ENCODE peak calls at places on chromosome 16, in eight cellular contexts. One of them, this sample, is unnamed.

GRCh38 chr16:16080465-16081065 is 131.1 kb downstream of the ABCC1 start:
- DNase-seq in fibroblast of lung: no peak
- DNase-seq in A673: no peak
- DNase-seq in choroid plexus epithelial cell: no peak
- DNase-seq in Peyer's patch: no peak
- DNase-seq in PC-3: no peak
- DNase-seq in tibial artery: no peak
- DNase-seq in spleen: no peak
- DNase-seq in this sample: no peak

GRCh38 chr16:57603110-57604024 is 25.1 kb upstream of the ADGRG1 start:
- DNase-seq in spleen: no peak
- DNase-seq in Peyer's patch: no peak
- DNase-seq in fibroblast of lung: no peak
- DNase-seq in choroid plexus epithelial cell: no peak
- DNase-seq in tibial artery: peak
- DNase-seq in A673: no peak
- DNase-seq in PC-3: no peak
- DNase-seq in this sample: no peak

GRCh38 chr16:14132696-14133048 is 61.6 kb downstream of the MRTFB start:
- DNase-seq in choroid plexus epithelial cell: no peak
- DNase-seq in A673: no peak
- DNase-seq in fibroblast of lung: peak
- DNase-seq in Peyer's patch: no peak
- DNase-seq in spleen: no peak
- DNase-seq in tibial artery: no peak
- DNase-seq in PC-3: no peak
- DNase-seq in this sample: peak

GRCh38 chr16:26963109-26963508 is 103.6 kb upstream of the C16orf82 start:
- DNase-seq in tibial artery: no peak
- DNase-seq in spleen: no peak
- DNase-seq in Peyer's patch: no peak
- DNase-seq in fibroblast of lung: peak
- DNase-seq in A673: peak
- DNase-seq in choroid plexus epithelial cell: peak
- DNase-seq in PC-3: no peak
- DNase-seq in this sample: no peak

GRCh38 chr16:9058211-9058610 is 33.2 kb upstream of the HAPSTR1 start:
- DNase-seq in tibial artery: no peak
- DNase-seq in A673: no peak
- DNase-seq in spleen: no peak
- DNase-seq in choroid plexus epithelial cell: no peak
- DNase-seq in PC-3: no peak
- DNase-seq in fibroblast of lung: no peak
- DNase-seq in Peyer's patch: no peak
- DNase-seq in this sample: no peak

GRCh38 chr16:21167360-21167759 is 8.9 kb downstream of the LDAF1 start:
- DNase-seq in spleen: no peak
- DNase-seq in tibial artery: no peak
- DNase-seq in Peyer's patch: no peak
- DNase-seq in A673: no peak
- DNase-seq in PC-3: peak
- DNase-seq in fibroblast of lung: peak
- DNase-seq in choroid plexus epithelial cell: peak
- DNase-seq in this sample: peak

GRCh38 chr16:49181812-49182211 is 99.8 kb downstream of the CBLN1 start:
- DNase-seq in spleen: no peak
- DNase-seq in choroid plexus epithelial cell: no peak
- DNase-seq in Peyer's patch: no peak
- DNase-seq in fibroblast of lung: no peak
- DNase-seq in PC-3: no peak
- DNase-seq in A673: peak
- DNase-seq in tibial artery: no peak
- DNase-seq in this sample: no peak

GRCh38 chr16:79980650-79981521 is 380.3 kb upstream of the MAF start:
- DNase-seq in Peyer's patch: no peak
- DNase-seq in A673: no peak
- DNase-seq in tibial artery: no peak
- DNase-seq in spleen: no peak
- DNase-seq in PC-3: no peak
- DNase-seq in choroid plexus epithelial cell: no peak
- DNase-seq in fibroblast of lung: no peak
- DNase-seq in this sample: no peak

GRCh38 chr16:5642034-5642433 is 544.4 kb upstream of the EEF2KMT start:
- DNase-seq in Peyer's patch: no peak
- DNase-seq in tibial artery: no peak
- DNase-seq in PC-3: no peak
- DNase-seq in fibroblast of lung: no peak
- DNase-seq in A673: no peak
- DNase-seq in choroid plexus epithelial cell: no peak
- DNase-seq in spleen: no peak
- DNase-seq in this sample: no peak

GRCh38 chr16:49340466-49340865 is 33.1 kb upstream of the C16orf78 start:
- DNase-seq in spleen: no peak
- DNase-seq in Peyer's patch: no peak
- DNase-seq in choroid plexus epithelial cell: no peak
- DNase-seq in PC-3: no peak
- DNase-seq in fibroblast of lung: no peak
- DNase-seq in tibial artery: no peak
- DNase-seq in A673: no peak
- DNase-seq in this sample: no peak

GRCh38 chr16:1310832-1311200 is 1.4 kb downstream of the UBE2I start:
- DNase-seq in tibial artery: no peak
- DNase-seq in PC-3: no peak
- DNase-seq in fibroblast of lung: no peak
- DNase-seq in spleen: peak
- DNase-seq in Peyer's patch: no peak
- DNase-seq in A673: no peak
- DNase-seq in choroid plexus epithelial cell: peak
- DNase-seq in this sample: peak

GRCh38 chr16:68084504-68085258 is 489 bp upstream of the NFATC3 start:
- DNase-seq in PC-3: no peak
- DNase-seq in choroid plexus epithelial cell: peak
- DNase-seq in A673: peak
- DNase-seq in fibroblast of lung: peak
- DNase-seq in spleen: peak
- DNase-seq in tibial artery: peak
- DNase-seq in Peyer's patch: peak
- DNase-seq in this sample: peak
- TF ChIP-seq CTCF in PC-3: no peak
- TF ChIP-seq CTCF in choroid plexus epithelial cell: peak
- TF ChIP-seq CTCF in A673: no peak
- TF ChIP-seq CTCF in fibroblast of lung: peak
- TF ChIP-seq CTCF in spleen: peak
- TF ChIP-seq CTCF in tibial artery: peak
- TF ChIP-seq CTCF in Peyer's patch: no peak
- TF ChIP-seq CTCF in this sample: no peak

DNA sequence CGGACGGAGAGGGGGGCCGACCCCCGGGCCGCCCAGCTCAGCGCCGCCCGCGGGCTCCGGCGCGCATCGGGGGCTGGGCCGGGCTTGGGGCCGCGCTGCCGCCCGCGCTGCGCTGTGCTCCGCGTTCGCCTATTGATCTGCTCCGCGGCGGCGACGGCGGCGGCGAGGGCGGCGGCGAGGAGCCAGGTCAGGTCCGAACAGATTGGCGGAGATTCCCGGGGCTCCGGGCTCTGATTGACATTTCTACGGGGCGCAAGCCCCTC is 589 bp downstream of the IRX3 start:
- DNase-seq in fibroblast of lung: no peak
- DNase-seq in PC-3: no peak
- DNase-seq in tibial artery: no peak
- DNase-seq in spleen: no peak
- DNase-seq in A673: no peak
- DNase-seq in Peyer's patch: no peak
- DNase-seq in choroid plexus epithelial cell: no peak
- DNase-seq in this sample: no peak
- H3K4me3 ChIP-seq in fibroblast of lung: peak
- H3K4me3 ChIP-seq in PC-3: peak
- H3K4me3 ChIP-seq in tibial artery: peak
- H3K4me3 ChIP-seq in spleen: peak
- H3K4me3 ChIP-seq in A673: peak
- H3K4me3 ChIP-seq in Peyer's patch: peak
- H3K4me3 ChIP-seq in choroid plexus epithelial cell: peak
- H3K4me3 ChIP-seq in this sample: peak

GRCh38 chr16:53220585-53220984 is 165.8 kb downstream of the CHD9 start:
- DNase-seq in fibroblast of lung: no peak
- DNase-seq in choroid plexus epithelial cell: peak
- DNase-seq in tibial artery: no peak
- DNase-seq in A673: peak
- DNase-seq in spleen: no peak
- DNase-seq in PC-3: no peak
- DNase-seq in Peyer's patch: no peak
- DNase-seq in this sample: no peak
- TF ChIP-seq CTCF in fibroblast of lung: peak
- TF ChIP-seq CTCF in choroid plexus epithelial cell: peak
- TF ChIP-seq CTCF in tibial artery: peak
- TF ChIP-seq CTCF in A673: peak
- TF ChIP-seq CTCF in spleen: no peak
- TF ChIP-seq CTCF in PC-3: no peak
- TF ChIP-seq CTCF in Peyer's patch: no peak
- TF ChIP-seq CTCF in this sample: peak

GRCh38 chr16:89395150-89396142 is 94.9 kb downstream of the ANKRD11 start:
- DNase-seq in Peyer's patch: peak
- DNase-seq in choroid plexus epithelial cell: peak
- DNase-seq in tibial artery: peak
- DNase-seq in PC-3: peak
- DNase-seq in A673: peak
- DNase-seq in fibroblast of lung: peak
- DNase-seq in spleen: no peak
- DNase-seq in this sample: peak
- H3K4me3 ChIP-seq in Peyer's patch: no peak
- H3K4me3 ChIP-seq in choroid plexus epithelial cell: no peak
- H3K4me3 ChIP-seq in tibial artery: no peak
- H3K4me3 ChIP-seq in PC-3: peak
- H3K4me3 ChIP-seq in A673: no peak
- H3K4me3 ChIP-seq in fibroblast of lung: peak
- H3K4me3 ChIP-seq in spleen: no peak
- H3K4me3 ChIP-seq in this sample: no peak

DNA sequence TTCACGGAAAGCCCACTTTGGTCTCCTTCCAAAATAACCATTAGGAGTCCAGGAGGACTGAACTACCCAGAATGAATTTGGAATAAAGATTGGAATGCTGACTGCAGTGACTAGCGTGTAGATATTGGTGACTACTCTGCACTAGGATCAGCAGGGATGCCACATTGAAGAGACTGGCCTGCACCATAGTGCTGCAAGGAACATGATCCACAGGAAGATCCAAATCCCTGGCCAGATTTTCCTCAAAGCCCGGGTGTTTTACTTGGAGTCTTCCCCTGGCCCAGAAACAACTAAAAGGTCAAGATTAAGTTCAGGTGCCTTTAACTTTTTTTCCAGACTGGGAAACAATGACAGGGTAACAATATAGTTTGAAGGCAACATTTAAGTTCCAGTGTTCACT is 870.4 kb downstream of the CDH8 start:
- DNase-seq in spleen: no peak
- DNase-seq in A673: no peak
- DNase-seq in Peyer's patch: no peak
- DNase-seq in choroid plexus epithelial cell: no peak
- DNase-seq in tibial artery: no peak
- DNase-seq in fibroblast of lung: no peak
- DNase-seq in PC-3: no peak
- DNase-seq in this sample: no peak
- TF ChIP-seq CTCF in spleen: no peak
- TF ChIP-seq CTCF in A673: no peak
- TF ChIP-seq CTCF in Peyer's patch: no peak
- TF ChIP-seq CTCF in choroid plexus epithelial cell: no peak
- TF ChIP-seq CTCF in tibial artery: no peak
- TF ChIP-seq CTCF in fibroblast of lung: no peak
- TF ChIP-seq CTCF in PC-3: no peak
- TF ChIP-seq CTCF in this sample: no peak

GRCh38 chr16:72928089-72928981 is 119.6 kb downstream of the ZFHX3 start:
- DNase-seq in tibial artery: no peak
- DNase-seq in A673: no peak
- DNase-seq in choroid plexus epithelial cell: no peak
- DNase-seq in Peyer's patch: no peak
- DNase-seq in spleen: peak
- DNase-seq in PC-3: peak
- DNase-seq in fibroblast of lung: no peak
- DNase-seq in this sample: peak

GRCh38 chr16:72924918-72925630 is 122.9 kb downstream of the ZFHX3 start:
- DNase-seq in tibial artery: peak
- DNase-seq in Peyer's patch: no peak
- DNase-seq in PC-3: peak
- DNase-seq in choroid plexus epithelial cell: no peak
- DNase-seq in A673: no peak
- DNase-seq in fibroblast of lung: no peak
- DNase-seq in spleen: peak
- DNase-seq in this sample: no peak

GRCh38 chr16:72926671-72927070 is 121.3 kb downstream of the ZFHX3 start:
- DNase-seq in tibial artery: no peak
- DNase-seq in spleen: no peak
- DNase-seq in fibroblast of lung: no peak
- DNase-seq in A673: no peak
- DNase-seq in choroid plexus epithelial cell: peak
- DNase-seq in Peyer's patch: no peak
- DNase-seq in PC-3: no peak
- DNase-seq in this sample: no peak

GRCh38 chr16:72925631-72925979 is 122.3 kb downstream of the ZFHX3 start:
- DNase-seq in Peyer's patch: no peak
- DNase-seq in PC-3: no peak
- DNase-seq in A673: no peak
- DNase-seq in spleen: peak
- DNase-seq in choroid plexus epithelial cell: no peak
- DNase-seq in fibroblast of lung: no peak
- DNase-seq in tibial artery: peak
- DNase-seq in this sample: no peak

DNA sequence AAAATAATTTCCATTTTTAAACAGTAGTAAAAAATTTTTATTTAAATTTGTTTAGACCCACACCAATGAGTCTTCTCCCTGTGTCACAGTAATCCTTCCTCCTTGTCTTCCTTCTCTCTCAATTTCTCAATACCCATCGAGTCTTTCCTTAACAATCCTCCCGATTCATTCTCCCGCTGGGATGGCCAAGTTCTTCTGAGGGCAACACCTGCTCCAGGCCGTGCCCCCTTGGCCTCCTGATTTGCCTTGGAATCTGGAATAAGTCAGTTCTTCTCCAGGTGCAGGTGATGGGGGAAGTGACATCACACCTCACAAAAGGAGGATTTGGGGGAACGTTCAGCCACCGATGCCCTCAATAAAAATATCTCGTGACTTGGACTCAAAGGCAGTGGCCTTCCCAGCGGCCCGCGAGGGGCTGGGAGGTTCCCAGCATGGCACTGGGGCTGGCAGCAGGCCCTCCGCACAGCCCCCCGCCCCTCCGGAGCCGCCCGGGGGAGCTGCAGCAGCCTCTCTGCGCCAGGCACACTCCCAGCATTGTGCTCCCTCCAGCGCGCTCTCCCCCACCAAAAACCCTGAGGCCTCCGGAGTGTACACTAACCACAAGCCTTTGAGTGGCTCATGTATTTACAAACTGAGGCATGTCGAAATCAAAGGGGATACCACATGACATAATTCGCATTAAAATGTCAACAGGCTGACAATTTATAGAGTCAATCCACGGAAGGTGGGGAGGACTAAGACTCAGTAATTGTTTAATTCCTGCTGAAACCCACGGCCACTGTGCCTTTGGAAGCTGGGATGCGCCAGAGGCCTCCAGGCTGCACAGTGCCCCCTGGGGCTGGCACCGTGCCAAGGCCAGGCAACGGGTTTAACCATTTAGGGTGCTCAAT is 120.5 kb downstream of the ZFHX3 start:
- DNase-seq in Peyer's patch: no peak
- DNase-seq in A673: peak
- DNase-seq in fibroblast of lung: peak
- DNase-seq in choroid plexus epithelial cell: peak
- DNase-seq in PC-3: peak
- DNase-seq in spleen: peak
- DNase-seq in tibial artery: no peak
- DNase-seq in this sample: peak
- H3K4me3 ChIP-seq in Peyer's patch: no peak
- H3K4me3 ChIP-seq in A673: peak
- H3K4me3 ChIP-seq in fibroblast of lung: peak
- H3K4me3 ChIP-seq in choroid plexus epithelial cell: no peak
- H3K4me3 ChIP-seq in PC-3: peak
- H3K4me3 ChIP-seq in spleen: no peak
- H3K4me3 ChIP-seq in tibial artery: no peak
- H3K4me3 ChIP-seq in this sample: no peak